ENCODE peak calls at places on chromosomes 1 and 21, in nine cellular contexts. One of them, this sample, is unnamed. For H3K4me1, the result is how much of the 10 kb centered on the place peaks cover.

GRCh38 chr21:15839026-15839425 is 109.2 kb downstream of the USP25 start:
- DNase-seq in uterus: no peak
- DNase-seq in IMR-90: no peak
- DNase-seq in lung: no peak
- DNase-seq in breast epithelium: no peak
- DNase-seq in heart left ventricle: no peak
- DNase-seq in body of pancreas: no peak
- DNase-seq in gastrocnemius medialis: no peak
- DNase-seq in adrenal gland: no peak
- DNase-seq in this sample: no peak

GRCh38 chr1:148318123-148318899 is 164.8 kb downstream of the PPIAL4G start:
- DNase-seq in uterus: no peak
- DNase-seq in IMR-90: no peak
- DNase-seq in lung: peak
- DNase-seq in breast epithelium: no peak
- DNase-seq in heart left ventricle: peak
- DNase-seq in body of pancreas: no peak
- DNase-seq in gastrocnemius medialis: no peak
- DNase-seq in adrenal gland: no peak
- DNase-seq in this sample: peak

GRCh38 chr1:164137273-164137947 is 421.6 kb upstream of the PBX1 start:
- DNase-seq in uterus: no peak
- DNase-seq in IMR-90: no peak
- DNase-seq in lung: no peak
- DNase-seq in breast epithelium: no peak
- DNase-seq in heart left ventricle: no peak
- DNase-seq in body of pancreas: no peak
- DNase-seq in gastrocnemius medialis: no peak
- DNase-seq in adrenal gland: no peak
- DNase-seq in this sample: no peak

GRCh38 chr1:92858564-92859399 is 26.9 kb downstream of the RPL5 start:
- DNase-seq in uterus: peak
- DNase-seq in IMR-90: peak
- DNase-seq in lung: peak
- DNase-seq in breast epithelium: no peak
- DNase-seq in heart left ventricle: no peak
- DNase-seq in body of pancreas: peak
- DNase-seq in gastrocnemius medialis: peak
- DNase-seq in adrenal gland: peak
- DNase-seq in this sample: peak

GRCh38 chr1:229892515-229893117 is 174.4 kb upstream of the GALNT2 start:
- DNase-seq in uterus: no peak
- DNase-seq in IMR-90: no peak
- DNase-seq in lung: no peak
- DNase-seq in breast epithelium: no peak
- DNase-seq in heart left ventricle: no peak
- DNase-seq in body of pancreas: no peak
- DNase-seq in gastrocnemius medialis: no peak
- DNase-seq in adrenal gland: no peak
- DNase-seq in this sample: no peak

GRCh38 chr1:112995890-112996289 is 39.9 kb upstream of the SLC16A1 start:
- DNase-seq in uterus: no peak
- DNase-seq in IMR-90: no peak
- DNase-seq in lung: no peak
- DNase-seq in breast epithelium: no peak
- DNase-seq in heart left ventricle: no peak
- DNase-seq in body of pancreas: no peak
- DNase-seq in gastrocnemius medialis: no peak
- DNase-seq in adrenal gland: no peak
- DNase-seq in this sample: no peak

GRCh38 chr1:23664837-23665795 is 26.5 kb upstream of the RPL11 start:
- DNase-seq in uterus: no peak
- DNase-seq in IMR-90: no peak
- DNase-seq in lung: no peak
- DNase-seq in breast epithelium: no peak
- DNase-seq in heart left ventricle: no peak
- DNase-seq in body of pancreas: no peak
- DNase-seq in gastrocnemius medialis: peak
- DNase-seq in adrenal gland: peak
- DNase-seq in this sample: no peak

GRCh38 chr1:162398999-162399580 is 12.8 kb downstream of the SH2D1B start:
- DNase-seq in uterus: no peak
- DNase-seq in IMR-90: no peak
- DNase-seq in lung: no peak
- DNase-seq in breast epithelium: no peak
- DNase-seq in heart left ventricle: no peak
- DNase-seq in body of pancreas: no peak
- DNase-seq in gastrocnemius medialis: no peak
- DNase-seq in adrenal gland: no peak
- DNase-seq in this sample: no peak

GRCh38 chr1:10387611-10388386 is 11.1 kb upstream of the PGD start:
- DNase-seq in uterus: no peak
- DNase-seq in IMR-90: peak
- DNase-seq in lung: no peak
- DNase-seq in breast epithelium: no peak
- DNase-seq in heart left ventricle: peak
- DNase-seq in body of pancreas: peak
- DNase-seq in gastrocnemius medialis: no peak
- DNase-seq in adrenal gland: no peak
- DNase-seq in this sample: peak

GRCh38 chr1:231192620-231193163 is 30.8 kb downstream of the TRIM67 start:
- DNase-seq in uterus: peak
- DNase-seq in IMR-90: no peak
- DNase-seq in lung: peak
- DNase-seq in breast epithelium: no peak
- DNase-seq in heart left ventricle: no peak
- DNase-seq in body of pancreas: peak
- DNase-seq in gastrocnemius medialis: peak
- DNase-seq in adrenal gland: peak
- DNase-seq in this sample: peak

GRCh38 chr1:54542120-54542961 is 5.7 kb upstream of the ACOT11 start:
- DNase-seq in uterus: peak
- DNase-seq in IMR-90: peak
- DNase-seq in lung: peak
- DNase-seq in breast epithelium: no peak
- DNase-seq in heart left ventricle: peak
- DNase-seq in body of pancreas: peak
- DNase-seq in gastrocnemius medialis: no peak
- DNase-seq in adrenal gland: peak
- DNase-seq in this sample: no peak

GRCh38 chr1:236289492-236290131 is 7.9 kb upstream of the ERO1B start:
- DNase-seq in uterus: no peak
- DNase-seq in IMR-90: no peak
- DNase-seq in lung: no peak
- DNase-seq in breast epithelium: no peak
- DNase-seq in heart left ventricle: no peak
- DNase-seq in body of pancreas: no peak
- DNase-seq in gastrocnemius medialis: no peak
- DNase-seq in adrenal gland: no peak
- DNase-seq in this sample: no peak

GRCh38 chr1:243397613-243398321 is 141.9 kb downstream of the SDCCAG8 start:
- DNase-seq in uterus: no peak
- DNase-seq in IMR-90: no peak
- DNase-seq in lung: no peak
- DNase-seq in breast epithelium: no peak
- DNase-seq in heart left ventricle: no peak
- DNase-seq in body of pancreas: no peak
- DNase-seq in gastrocnemius medialis: no peak
- DNase-seq in adrenal gland: no peak
- DNase-seq in this sample: no peak

DNA sequence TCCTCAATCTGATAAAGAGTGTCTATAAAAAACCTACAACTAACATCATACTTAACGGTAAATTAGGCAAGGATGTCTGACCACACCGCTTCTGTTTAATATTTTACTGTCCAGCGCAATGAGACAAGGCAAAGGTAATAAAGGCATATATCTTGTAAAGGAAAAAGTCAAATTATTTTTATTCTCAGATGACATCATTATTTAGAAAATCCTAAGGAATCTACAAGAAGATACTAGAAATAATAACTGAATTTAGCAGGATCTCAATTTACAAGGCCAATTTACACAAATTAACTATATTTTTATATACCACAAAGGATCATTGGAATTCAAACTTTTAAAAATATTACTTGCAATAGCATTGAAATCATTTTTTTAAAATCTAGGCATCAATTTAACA is 29.4 kb downstream of the GJA4 start:
- DNase-seq in uterus: no peak
- DNase-seq in IMR-90: no peak
- DNase-seq in lung: no peak
- DNase-seq in breast epithelium: no peak
- DNase-seq in heart left ventricle: no peak
- DNase-seq in body of pancreas: no peak
- DNase-seq in gastrocnemius medialis: no peak
- DNase-seq in adrenal gland: no peak
- DNase-seq in this sample: no peak
- H3K4me1 ChIP-seq in uterus: under half
- H3K4me1 ChIP-seq in IMR-90: under half
- H3K4me1 ChIP-seq in lung: under half
- H3K4me1 ChIP-seq in breast epithelium: under half
- H3K4me1 ChIP-seq in heart left ventricle: under half
- H3K4me1 ChIP-seq in body of pancreas: under half
- H3K4me1 ChIP-seq in gastrocnemius medialis: under half
- H3K4me1 ChIP-seq in adrenal gland: under half
- H3K4me1 ChIP-seq in this sample: under half

GRCh38 chr1:234981758-234982157 is 146.9 kb downstream of the TOMM20 start:
- DNase-seq in uterus: no peak
- DNase-seq in IMR-90: no peak
- DNase-seq in lung: no peak
- DNase-seq in breast epithelium: no peak
- DNase-seq in heart left ventricle: no peak
- DNase-seq in body of pancreas: no peak
- DNase-seq in gastrocnemius medialis: no peak
- DNase-seq in adrenal gland: no peak
- DNase-seq in this sample: no peak

GRCh38 chr1:234979316-234980223 is 149.1 kb downstream of the TOMM20 start:
- DNase-seq in uterus: no peak
- DNase-seq in IMR-90: no peak
- DNase-seq in lung: no peak
- DNase-seq in breast epithelium: no peak
- DNase-seq in heart left ventricle: no peak
- DNase-seq in body of pancreas: no peak
- DNase-seq in gastrocnemius medialis: no peak
- DNase-seq in adrenal gland: peak
- DNase-seq in this sample: no peak

GRCh38 chr1:234978397-234979291 is 150.0 kb downstream of the TOMM20 start:
- DNase-seq in uterus: peak
- DNase-seq in IMR-90: peak
- DNase-seq in lung: no peak
- DNase-seq in breast epithelium: no peak
- DNase-seq in heart left ventricle: no peak
- DNase-seq in body of pancreas: peak
- DNase-seq in gastrocnemius medialis: peak
- DNase-seq in adrenal gland: peak
- DNase-seq in this sample: no peak

GRCh38 chr1:234980224-234980656 is 148.4 kb downstream of the TOMM20 start:
- DNase-seq in uterus: no peak
- DNase-seq in IMR-90: no peak
- DNase-seq in lung: no peak
- DNase-seq in breast epithelium: no peak
- DNase-seq in heart left ventricle: no peak
- DNase-seq in body of pancreas: no peak
- DNase-seq in gastrocnemius medialis: no peak
- DNase-seq in adrenal gland: no peak
- DNase-seq in this sample: no peak

DNA sequence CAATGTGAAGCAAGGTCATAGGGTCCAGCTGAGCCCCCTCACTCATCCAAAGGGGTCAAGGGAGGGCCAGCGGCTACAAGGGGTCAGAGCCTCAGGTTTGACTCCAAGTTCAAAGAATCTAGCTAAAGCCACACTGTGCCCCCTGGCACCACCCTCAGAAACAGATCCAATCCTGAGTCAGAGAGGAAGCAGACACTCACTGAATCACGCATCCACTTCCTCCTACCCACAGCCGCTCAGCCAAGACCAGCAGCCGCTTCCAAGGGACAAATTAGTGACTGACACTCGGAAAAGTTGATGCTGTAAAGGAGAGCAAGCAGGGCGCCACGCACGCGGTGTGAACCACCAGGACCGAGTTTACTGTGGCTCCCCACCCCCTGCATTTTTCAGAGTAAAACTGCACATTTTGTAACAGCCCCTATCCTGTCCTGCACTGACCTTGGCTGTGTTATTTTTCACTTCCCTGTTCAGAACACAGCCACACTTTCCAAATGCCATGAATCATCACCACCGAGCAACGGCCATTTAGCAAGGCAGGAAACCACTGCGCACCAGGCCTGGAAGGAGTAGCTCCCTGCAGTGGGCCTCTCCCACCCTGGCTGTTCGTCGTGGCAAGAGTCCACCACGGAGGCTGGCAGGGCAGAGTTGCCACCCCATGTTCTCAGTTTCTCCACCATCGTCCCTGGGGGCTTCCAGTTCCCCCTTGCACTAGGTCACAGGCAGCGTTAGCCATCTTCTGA is 147.8 kb downstream of the TOMM20 start:
- DNase-seq in uterus: peak
- DNase-seq in IMR-90: peak
- DNase-seq in lung: peak
- DNase-seq in breast epithelium: peak
- DNase-seq in heart left ventricle: peak
- DNase-seq in body of pancreas: peak
- DNase-seq in gastrocnemius medialis: peak
- DNase-seq in adrenal gland: peak
- DNase-seq in this sample: peak
- H3K4me3 ChIP-seq in uterus: no peak
- H3K4me3 ChIP-seq in IMR-90: no peak
- H3K4me3 ChIP-seq in lung: no peak
- H3K4me3 ChIP-seq in breast epithelium: no peak
- H3K4me3 ChIP-seq in heart left ventricle: no peak
- H3K4me3 ChIP-seq in body of pancreas: no peak
- H3K4me3 ChIP-seq in gastrocnemius medialis: no peak
- H3K4me3 ChIP-seq in adrenal gland: no peak
- H3K4me3 ChIP-seq in this sample: peak

GRCh38 chr1:3703786-3704396 is 48.4 kb upstream of the CCDC27 start:
- DNase-seq in uterus: no peak
- DNase-seq in IMR-90: no peak
- DNase-seq in lung: no peak
- DNase-seq in breast epithelium: no peak
- DNase-seq in heart left ventricle: no peak
- DNase-seq in body of pancreas: no peak
- DNase-seq in gastrocnemius medialis: no peak
- DNase-seq in adrenal gland: no peak
- DNase-seq in this sample: no peak
- H3K4me1 ChIP-seq in uterus: under half
- H3K4me1 ChIP-seq in IMR-90: under half
- H3K4me1 ChIP-seq in lung: under half
- H3K4me1 ChIP-seq in breast epithelium: under half
- H3K4me1 ChIP-seq in heart left ventricle: under half
- H3K4me1 ChIP-seq in body of pancreas: under half
- H3K4me1 ChIP-seq in gastrocnemius medialis: under half
- H3K4me1 ChIP-seq in adrenal gland: under half
- H3K4me1 ChIP-seq in this sample: under half

GRCh38 chr21:26842976-26843911 is 2.0 kb downstream of the ADAMTS1 start:
- DNase-seq in uterus: peak
- DNase-seq in IMR-90: peak
- DNase-seq in lung: peak
- DNase-seq in breast epithelium: peak
- DNase-seq in heart left ventricle: peak
- DNase-seq in body of pancreas: peak
- DNase-seq in gastrocnemius medialis: peak
- DNase-seq in adrenal gland: peak
- DNase-seq in this sample: peak
- H3K4me3 ChIP-seq in uterus: peak
- H3K4me3 ChIP-seq in IMR-90: peak
- H3K4me3 ChIP-seq in lung: peak
- H3K4me3 ChIP-seq in breast epithelium: peak
- H3K4me3 ChIP-seq in heart left ventricle: peak
- H3K4me3 ChIP-seq in body of pancreas: peak
- H3K4me3 ChIP-seq in gastrocnemius medialis: peak
- H3K4me3 ChIP-seq in adrenal gland: peak
- H3K4me3 ChIP-seq in this sample: peak